ENCODE peak calls at places on chromosomes 1 and 21, in five cellular contexts. U is Peyer's patch, M is right lobe of liver, X is OCI-LY7, K is astrocyte. F is an unnamed sample.

GRCh38 chr1:222240536-222241181 is 307.2 kb downstream of the HHIPL2 start:
- DNase-seq in M (no peak), K (peak; percentile 58), U (no peak), X (no peak), F (no peak)

GRCh38 chr1:58857673-58858343 is 74.0 kb upstream of the JUN start:
- DNase-seq in K (no peak), U (no peak), X (no peak), M (no peak), F (peak; percentile 32)

GRCh38 chr1:213362598-213362997 is 311.6 kb downstream of the RPS6KC1 start:
- DNase-seq in M (no peak), X (no peak), U (no peak), K (no peak), F (no peak)

GRCh38 chr1:220680085-220680687 is 10.0 kb upstream of the C1orf115 start:
- DNase-seq in K (peak; percentile 4), U (no peak), X (peak; percentile 16), M (no peak), F (no peak)

GRCh38 chr1:152029144-152029936 is 7.5 kb downstream of the S100A11 start:
- DNase-seq in M (no peak), K (no peak), U (no peak), X (peak; percentile 15), F (no peak)

GRCh38 chr1:109277434-109278204 is 5.3 kb downstream of the PSRC1 start:
- DNase-seq in M (peak; percentile 68), X (peak; percentile 83), U (peak; percentile 92), K (no peak), F (peak; percentile 61)

GRCh38 chr21:32728455-32729237 is 833 bp upstream of the SYNJ1 start:
- DNase-seq in K (no peak), X (no peak), U (no peak), M (no peak), F (no peak)

GRCh38 chr1:9196129-9197040 is 38.2 kb upstream of the H6PD start:
- DNase-seq in X (peak; percentile 70), K (peak; percentile 86), M (peak; percentile 58), U (peak; percentile 61), F (no peak)

GRCh38 chr1:1432951-1433803 is 2.3 kb upstream of the VWA1 start:
- DNase-seq in U (peak; percentile 90), K (no peak), M (peak; percentile 96), X (no peak), F (no peak)

GRCh38 chr1:204479387-204480136 is 15.0 kb downstream of the PIK3C2B start:
- DNase-seq in U (no peak), K (no peak), X (no peak), M (no peak), F (no peak)

GRCh38 chr1:245383396-245384330 is 228.9 kb downstream of the KIF26B start:
- DNase-seq in M (no peak), K (no peak), U (no peak), X (no peak), F (no peak)

GRCh38 chr1:196180847-196181593 is 427.2 kb downstream of the KCNT2 start:
- DNase-seq in U (no peak), X (no peak), M (no peak), K (peak; percentile 98), F (no peak)

GRCh38 chr1:67367370-67368345 is 60.0 kb downstream of the IL12RB2 start:
- DNase-seq in K (no peak), U (no peak), X (no peak), M (peak; percentile 78), F (no peak)

GRCh38 chr1:198929111-198929604 is 290.3 kb downstream of the PTPRC start:
- DNase-seq in U (no peak), M (no peak), X (no peak), K (no peak), F (no peak)
- H3K4me3 ChIP-seq in U (no peak overlapping the region), M (no peak overlapping the region), X (peak overlapping the region; percentile 67), K (peak overlapping the region; percentile 48), F (no peak overlapping the region)

GRCh38 chr1:232047473-232047872 is 420.9 kb downstream of the DISC1 start:
- DNase-seq in M (no peak), U (no peak), X (no peak), K (no peak), F (no peak)
- TF ChIP-seq CTCF in M (no peak), U (peak; percentile 39), X (peak; percentile 21), K (peak; percentile 7), F (no peak)

DNA sequence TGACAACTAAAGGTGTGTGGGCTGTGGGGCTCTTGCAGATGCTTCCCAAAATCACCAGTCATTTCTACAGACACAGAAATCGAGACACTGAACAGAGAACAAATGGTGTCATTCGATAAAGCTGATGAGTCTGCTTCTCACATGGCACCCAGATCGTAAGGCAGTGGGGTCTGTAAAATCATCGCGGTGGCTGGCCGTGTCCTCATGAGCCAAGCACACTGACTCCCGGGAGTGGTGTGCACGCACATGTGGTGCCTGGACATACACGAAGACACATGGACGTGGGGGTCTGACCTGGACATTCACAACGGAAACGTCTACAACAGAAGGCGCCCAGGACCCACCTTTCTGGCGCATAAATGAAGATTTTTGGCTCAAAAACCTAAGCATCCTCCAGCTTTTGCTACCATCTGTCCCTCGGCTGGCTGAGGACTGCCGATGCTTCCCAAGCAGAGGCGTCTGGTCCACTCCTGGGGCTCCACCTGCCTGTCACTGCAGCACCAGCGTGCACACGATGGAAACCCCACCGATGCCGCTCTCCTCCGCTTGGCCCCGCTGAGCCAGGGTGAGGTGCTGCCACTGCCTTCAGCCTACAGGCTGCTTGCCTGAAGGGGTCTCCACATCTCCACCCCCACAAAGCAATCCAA is 6.8 kb downstream of the SMIM1 start:
- DNase-seq in K (no peak), X (no peak), M (no peak), U (no peak), F (no peak)
- H3K36me3 ChIP-seq in K (peaks cover 25% of the 10 kb centered on the region), X (peaks cover 58% of the 10 kb centered on the region), M (peaks cover 31% of the 10 kb centered on the region), U (no peaks in the 10 kb centered on the region), F (peaks cover 23% of the 10 kb centered on the region)

DNA sequence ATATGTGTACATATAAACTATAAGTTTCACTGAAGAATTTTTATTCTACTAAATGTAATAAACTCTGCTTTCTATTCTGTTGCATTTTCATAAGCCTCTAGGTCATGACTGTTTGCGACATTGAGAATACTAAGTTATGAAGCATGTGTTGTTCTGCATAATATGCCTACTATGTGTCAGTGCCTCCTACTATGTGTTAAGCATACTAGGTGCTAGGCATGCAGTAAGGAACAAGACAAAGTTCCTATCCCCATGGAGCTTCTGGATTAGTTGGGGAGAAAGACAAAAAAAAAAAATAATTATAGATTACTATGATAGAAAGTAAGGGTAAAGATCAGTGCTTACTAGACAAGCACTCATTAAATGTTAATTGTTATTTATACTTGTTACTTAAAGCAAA is 1.3 kb downstream of the SDCCAG8 start:
- DNase-seq in X (no peak), M (no peak), U (no peak), K (no peak), F (no peak)
- H3K4me3 ChIP-seq in X (peak overlapping the region; percentile 93), M (no peak overlapping the region), U (peak overlapping the region; percentile 89), K (peak overlapping the region; percentile 97), F (no peak overlapping the region)

GRCh38 chr1:29851666-29852065 is 615.3 kb downstream of the PTPRU start:
- DNase-seq in M (no peak), X (no peak), K (no peak), U (no peak), F (no peak)

GRCh38 chr1:29850358-29850757 is 614.0 kb downstream of the PTPRU start:
- DNase-seq in M (no peak), U (no peak), K (no peak), X (no peak), F (no peak)

GRCh38 chr1:29845910-29846309 is 609.6 kb downstream of the PTPRU start:
- DNase-seq in K (no peak), U (no peak), M (no peak), X (no peak), F (no peak)

GRCh38 chr1:29852248-29852647 is 615.9 kb downstream of the PTPRU start:
- DNase-seq in U (no peak), M (no peak), X (no peak), K (no peak), F (no peak)

DNA sequence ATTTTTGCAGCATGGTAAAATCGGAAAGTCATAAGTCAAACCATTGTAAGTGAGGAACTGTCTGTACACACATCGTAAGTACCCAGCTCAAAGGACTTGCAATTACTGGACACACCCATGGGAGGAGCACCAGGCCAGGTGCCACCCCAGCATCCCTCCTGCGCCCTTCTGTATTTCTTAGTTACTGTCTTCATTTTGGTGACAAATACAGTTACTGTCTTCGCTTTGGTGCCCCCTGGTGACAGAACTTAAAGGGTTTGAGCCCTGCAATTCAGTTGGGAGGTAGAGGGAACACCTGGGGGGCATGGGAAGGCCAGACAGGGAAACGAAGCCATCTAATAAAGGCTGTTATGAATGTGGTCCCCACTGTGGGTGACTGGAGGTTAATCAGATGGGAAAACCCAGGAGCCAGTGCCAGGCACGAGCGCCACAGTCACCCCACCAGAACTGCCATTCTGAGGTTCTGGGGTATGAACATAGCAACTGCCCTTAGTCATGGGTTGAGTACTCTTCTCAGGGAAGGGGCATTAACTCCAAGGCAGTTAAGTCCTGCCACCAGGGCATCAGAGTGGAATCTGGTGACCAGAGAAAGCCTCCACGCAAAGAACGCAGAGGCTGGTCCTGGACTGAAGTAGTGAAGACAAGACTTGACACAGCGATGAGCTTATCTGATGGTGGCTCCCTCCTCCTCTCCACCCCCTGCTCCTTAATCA is 612.9 kb downstream of the PTPRU start:
- DNase-seq in K (peak; percentile 6), U (no peak), X (peak; percentile 57), M (no peak), F (peak; percentile 46)
- TF ChIP-seq CTCF in K (peak; percentile 43), U (peak; percentile 37), X (peak; percentile 77), M (peak; percentile 25), F (peak; percentile 57)

GRCh38 chr1:94530373-94530878 is 11.1 kb downstream of the F3 start:
- DNase-seq in X (no peak), M (no peak), U (no peak), K (no peak), F (no peak)
- H3K36me3 ChIP-seq in X (no peaks in the 10 kb centered on the region), M (no peaks in the 10 kb centered on the region), U (no peaks in the 10 kb centered on the region), K (peaks cover 51% of the 10 kb centered on the region), F (no peaks in the 10 kb centered on the region)

DNA sequence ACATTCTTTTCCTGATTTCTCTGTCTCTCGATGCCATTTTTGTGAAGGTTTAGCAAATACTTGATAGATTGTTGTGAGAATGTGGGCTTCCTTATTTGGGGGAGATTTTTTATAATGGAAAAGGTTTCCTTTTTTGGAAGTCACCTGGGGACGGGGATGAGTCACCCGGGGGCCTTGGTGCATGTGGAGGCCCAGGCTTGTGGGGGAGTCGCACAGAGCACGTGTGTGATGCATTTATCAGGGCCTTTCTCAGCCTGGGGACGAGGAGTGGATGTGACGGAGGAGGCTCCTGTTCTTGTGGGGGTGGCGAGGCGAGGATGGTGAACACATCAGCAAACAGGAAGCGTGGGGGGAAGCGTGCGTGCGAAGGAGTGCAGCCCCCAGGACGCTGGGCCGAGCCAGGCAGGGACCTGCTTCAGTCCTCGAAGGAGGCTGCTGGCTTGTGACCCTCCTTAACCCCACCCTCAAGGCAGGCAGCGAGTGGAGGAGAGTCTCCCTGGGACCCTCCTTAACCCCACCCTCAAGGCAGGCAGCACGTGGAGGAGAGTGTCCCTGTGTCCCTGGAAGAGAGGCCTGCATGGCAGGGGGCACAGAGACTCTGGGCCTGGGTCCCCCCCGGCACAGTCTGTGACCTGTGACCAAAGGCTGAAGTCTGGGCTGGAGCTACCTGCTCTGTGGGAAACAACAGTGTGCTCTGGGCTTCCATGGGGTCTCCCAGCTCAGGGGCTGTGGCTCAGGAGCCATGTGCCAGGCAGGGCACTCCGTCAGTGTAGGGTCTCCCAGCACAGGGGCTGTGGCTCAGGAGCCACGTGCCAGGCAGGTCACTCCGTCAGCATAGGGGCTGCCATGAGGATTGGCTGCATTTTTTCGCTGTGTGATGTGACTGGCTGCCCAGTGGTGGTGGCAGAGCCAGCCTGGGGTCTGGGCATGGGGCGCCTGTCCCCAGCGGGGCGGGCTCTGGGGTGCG is 57.2 kb downstream of the AGPAT3 start:
- DNase-seq in X (no peak), M (peak; percentile 21), K (peak; percentile 29), U (no peak), F (peak; percentile 76)
- H3K4me3 ChIP-seq in X (no peak overlapping the region), M (no peak overlapping the region), K (no peak overlapping the region), U (no peak overlapping the region), F (no peak overlapping the region)